ENCODE peak calls at places on chromosomes 5 and 9, in six cellular contexts. One of them, this sample, is unnamed.

GRCh38 chr5:65811895-65812294 is 89.9 kb downstream of the NLN start:
- DNase-seq in Karpas-422: no peak
- DNase-seq in stimulated activated CD4-positive, alpha-beta T cell treated with anti-CD3 and anti-CD28 coated beads, Interleukin-4, amount 100 ng/mL, for 48 hours: no peak
- DNase-seq in NCI-H226: peak; percentile 90
- DNase-seq in fibroblast of the aortic adventitia: peak; percentile 41
- DNase-seq in RCC 7860: no peak
- DNase-seq in this sample: no peak

GRCh38 chr5:133287500-133287899 is 235.7 kb downstream of the HSPA4 start:
- DNase-seq in stimulated activated CD4-positive, alpha-beta T cell treated with anti-CD3 and anti-CD28 coated beads, Interleukin-4, amount 100 ng/mL, for 48 hours: peak; percentile 35
- DNase-seq in NCI-H226: no peak
- DNase-seq in RCC 7860: peak; percentile 8
- DNase-seq in fibroblast of the aortic adventitia: peak; percentile 43
- DNase-seq in Karpas-422: peak; percentile 69
- DNase-seq in this sample: no peak

GRCh38 chr5:89929834-89930233 is 479.7 kb downstream of the CETN3 start:
- DNase-seq in stimulated activated CD4-positive, alpha-beta T cell treated with anti-CD3 and anti-CD28 coated beads, Interleukin-4, amount 100 ng/mL, for 48 hours: no peak
- DNase-seq in fibroblast of the aortic adventitia: peak; percentile 25
- DNase-seq in RCC 7860: no peak
- DNase-seq in NCI-H226: no peak
- DNase-seq in Karpas-422: no peak
- DNase-seq in this sample: no peak

GRCh38 chr5:10324519-10325370 is 17.0 kb upstream of the CMBL start:
- DNase-seq in stimulated activated CD4-positive, alpha-beta T cell treated with anti-CD3 and anti-CD28 coated beads, Interleukin-4, amount 100 ng/mL, for 48 hours: no peak
- DNase-seq in RCC 7860: no peak
- DNase-seq in fibroblast of the aortic adventitia: no peak
- DNase-seq in Karpas-422: no peak
- DNase-seq in NCI-H226: no peak
- DNase-seq in this sample: no peak

GRCh38 chr5:159972538-159973362 is 36.2 kb upstream of the TTC1 start:
- DNase-seq in fibroblast of the aortic adventitia: no peak
- DNase-seq in NCI-H226: no peak
- DNase-seq in stimulated activated CD4-positive, alpha-beta T cell treated with anti-CD3 and anti-CD28 coated beads, Interleukin-4, amount 100 ng/mL, for 48 hours: no peak
- DNase-seq in RCC 7860: no peak
- DNase-seq in Karpas-422: no peak
- DNase-seq in this sample: no peak

GRCh38 chr5:150783422-150783928 is 4.9 kb downstream of the SMIM3 start:
- DNase-seq in stimulated activated CD4-positive, alpha-beta T cell treated with anti-CD3 and anti-CD28 coated beads, Interleukin-4, amount 100 ng/mL, for 48 hours: no peak
- DNase-seq in fibroblast of the aortic adventitia: peak; percentile 96
- DNase-seq in NCI-H226: no peak
- DNase-seq in Karpas-422: no peak
- DNase-seq in RCC 7860: peak; percentile 77
- DNase-seq in this sample: peak; percentile 69

GRCh38 chr5:4905674-4906528 is 234.2 kb upstream of the ADAMTS16 start:
- DNase-seq in fibroblast of the aortic adventitia: peak; percentile 24
- DNase-seq in RCC 7860: peak; percentile 29
- DNase-seq in NCI-H226: no peak
- DNase-seq in stimulated activated CD4-positive, alpha-beta T cell treated with anti-CD3 and anti-CD28 coated beads, Interleukin-4, amount 100 ng/mL, for 48 hours: no peak
- DNase-seq in Karpas-422: no peak
- DNase-seq in this sample: no peak

GRCh38 chr9:112777914-112778313 is 27.4 kb downstream of the SNX30 start:
- DNase-seq in fibroblast of the aortic adventitia: no peak
- DNase-seq in NCI-H226: no peak
- DNase-seq in RCC 7860: peak; percentile 97
- DNase-seq in Karpas-422: no peak
- DNase-seq in stimulated activated CD4-positive, alpha-beta T cell treated with anti-CD3 and anti-CD28 coated beads, Interleukin-4, amount 100 ng/mL, for 48 hours: no peak
- DNase-seq in this sample: no peak

GRCh38 chr9:92943062-92943616 is 4.2 kb upstream of the FGD3 start:
- DNase-seq in stimulated activated CD4-positive, alpha-beta T cell treated with anti-CD3 and anti-CD28 coated beads, Interleukin-4, amount 100 ng/mL, for 48 hours: no peak
- DNase-seq in RCC 7860: no peak
- DNase-seq in fibroblast of the aortic adventitia: no peak
- DNase-seq in Karpas-422: no peak
- DNase-seq in NCI-H226: no peak
- DNase-seq in this sample: no peak

GRCh38 chr5:156991714-156992113 is 28.7 kb upstream of the TIMD4 start:
- DNase-seq in fibroblast of the aortic adventitia: no peak
- DNase-seq in NCI-H226: no peak
- DNase-seq in stimulated activated CD4-positive, alpha-beta T cell treated with anti-CD3 and anti-CD28 coated beads, Interleukin-4, amount 100 ng/mL, for 48 hours: no peak
- DNase-seq in RCC 7860: peak; percentile 97
- DNase-seq in Karpas-422: no peak
- DNase-seq in this sample: no peak